ENCODE peak calls at places on chromosomes 6 and 20, in four cellular contexts. A, F, S and O are unnamed samples.

GRCh38 chr6:138007014-138007472 is 100.2 kb downstream of the PERP start:
- DNase-seq in F (peak; percentile 9), A (peak; percentile 62), S (no peak), O (no peak)

GRCh38 chr20:16574656-16575355 is 1.6 kb upstream of the KIF16B start:
- DNase-seq in A (peak; percentile 85), S (peak; percentile 90), F (peak; percentile 73), O (peak; percentile 83)

GRCh38 chr6:71299541-71300470 is 11.2 kb downstream of the OGFRL1 start:
- DNase-seq in S (no peak), A (no peak), F (peak; percentile 26), O (no peak)

GRCh38 chr6:150195996-150196417 is 53.2 kb downstream of the PPP1R14C start:
- DNase-seq in S (no peak), A (no peak), F (no peak), O (no peak)

GRCh38 chr20:21513181-21513663 is 642 bp downstream of the NKX2-2 start:
- DNase-seq in A (no peak), F (no peak), S (no peak), O (peak; percentile 73)

GRCh38 chr20:46195264-46196038 is 77.3 kb downstream of the CD40 start:
- DNase-seq in F (no peak), S (no peak), A (no peak), O (no peak)

GRCh38 chr20:48921883-48922867 is 664 bp downstream of the ARFGEF2 start:
- DNase-seq in F (peak; percentile 56), S (no peak), A (peak; percentile 78), O (no peak)

GRCh38 chr20:7313047-7313446 is 545.6 kb downstream of the BMP2 start:
- DNase-seq in S (no peak), A (no peak), F (no peak), O (no peak)

GRCh38 chr6:41088451-41088850 is 15.7 kb downstream of the NFYA start:
- DNase-seq in A (no peak), S (no peak), F (no peak), O (no peak)

GRCh38 chr6:46932526-46932925 is 10.8 kb upstream of the ADGRF5 start:
- DNase-seq in A (no peak), S (no peak), F (peak; percentile 45), O (no peak)

GRCh38 chr20:62238569-62239277 is 402 bp downstream of the OSBPL2 start:
- DNase-seq in A (no peak), S (no peak), F (no peak), O (peak; percentile 77)

GRCh38 chr6:5728726-5729434 is 277.8 kb downstream of the NRN1 start:
- DNase-seq in F (no peak), A (peak; percentile 61), S (no peak), O (peak; percentile 67)

GRCh38 chr20:41249371-41249770 is 68.2 kb downstream of the ZHX3 start:
- DNase-seq in A (no peak), F (peak; percentile 86), S (no peak), O (peak; percentile 29)

GRCh38 chr6:15063253-15063853 is 182.5 kb upstream of the JARID2 start:
- DNase-seq in A (peak; percentile 89), F (peak; percentile 36), S (peak; percentile 32), O (peak; percentile 78)

GRCh38 chr20:48723308-48724264 is 104.2 kb downstream of the PREX1 start:
- DNase-seq in F (no peak), A (peak; percentile 70), S (peak; percentile 35), O (peak; percentile 72)

GRCh38 chr20:4781211-4781610 is 59.5 kb downstream of the PRND start:
- DNase-seq in A (no peak), S (no peak), F (no peak), O (no peak)

GRCh38 chr6:57313711-57314471 is 3.5 kb upstream of the PRIM2 start:
- DNase-seq in A (no peak), S (no peak), F (peak; percentile 99), O (no peak)

GRCh38 chr6:167244991-167245390 is 46.1 kb upstream of the UNC93A start:
- DNase-seq in A (no peak), F (no peak), S (no peak), O (no peak)

GRCh38 chr20:58743929-58744534 is 51.4 kb downstream of the NPEPL1 start:
- DNase-seq in F (no peak), S (no peak), A (no peak), O (no peak)

GRCh38 chr6:33854572-33855030 is 50.8 kb upstream of the MLN start:
- DNase-seq in A (no peak), F (peak; percentile 28), S (no peak), O (no peak)

GRCh38 chr6:12459945-12460800 is 170.0 kb downstream of the EDN1 start:
- DNase-seq in F (no peak), S (no peak), A (no peak), O (no peak)

GRCh38 chr20:3796477-3797225 is 541 bp downstream of the CDC25B start:
- DNase-seq in S (no peak), A (no peak), F (peak; percentile 37), O (peak; percentile 88)